ENCODE peak calls at places on chromosomes 11 and 22, in four cellular contexts. One of them, this sample, is unnamed.

GRCh38 chr11:18731949-18732821 is 6.2 kb upstream of the IGSF22 start:
- DNase-seq in neuronal stem cell: peak
- DNase-seq in mesenchymal stem cell: peak
- DNase-seq in H9: peak
- DNase-seq in this sample: peak

GRCh38 chr22:17972385-17973181 is 51.8 kb downstream of the MICAL3 start:
- DNase-seq in neuronal stem cell: no peak
- DNase-seq in mesenchymal stem cell: peak
- DNase-seq in H9: no peak
- DNase-seq in this sample: peak

GRCh38 chr22:44693756-44694155 is 8.2 kb upstream of the PRR5 start:
- DNase-seq in mesenchymal stem cell: no peak
- DNase-seq in H9: no peak
- DNase-seq in neuronal stem cell: no peak
- DNase-seq in this sample: no peak

GRCh38 chr22:28115426-28115825 is 196.4 kb upstream of the PITPNB start:
- DNase-seq in neuronal stem cell: no peak
- DNase-seq in mesenchymal stem cell: no peak
- DNase-seq in H9: no peak
- DNase-seq in this sample: no peak

GRCh38 chr11:74966651-74967050 is 17.6 kb downstream of the SPCS2 start:
- DNase-seq in H9: no peak
- DNase-seq in mesenchymal stem cell: no peak
- DNase-seq in neuronal stem cell: no peak
- DNase-seq in this sample: no peak

GRCh38 chr11:58576792-58577440 is 1.3 kb upstream of the LPXN start:
- DNase-seq in mesenchymal stem cell: peak
- DNase-seq in H9: no peak
- DNase-seq in neuronal stem cell: no peak
- DNase-seq in this sample: peak

GRCh38 chr22:46791201-46791731 is 28.8 kb downstream of the TBC1D22A start:
- DNase-seq in H9: no peak
- DNase-seq in mesenchymal stem cell: peak
- DNase-seq in neuronal stem cell: no peak
- DNase-seq in this sample: peak

GRCh38 chr22:40939202-40939601 is 12.0 kb upstream of the RBX1 start:
- DNase-seq in H9: no peak
- DNase-seq in mesenchymal stem cell: no peak
- DNase-seq in neuronal stem cell: no peak
- DNase-seq in this sample: no peak

GRCh38 chr11:134252539-134253188 is 488 bp downstream of the THYN1 start:
- DNase-seq in mesenchymal stem cell: no peak
- DNase-seq in H9: peak
- DNase-seq in neuronal stem cell: peak
- DNase-seq in this sample: peak

GRCh38 chr22:39900306-39901227 is at the start of gene GRAP2:
- DNase-seq in H9: no peak
- DNase-seq in neuronal stem cell: no peak
- DNase-seq in mesenchymal stem cell: no peak
- DNase-seq in this sample: no peak

GRCh38 chr22:36284171-36284571 is 31.2 kb downstream of the APOL1 start:
- DNase-seq in neuronal stem cell: no peak
- DNase-seq in mesenchymal stem cell: no peak
- DNase-seq in H9: no peak
- DNase-seq in this sample: no peak

GRCh38 chr22:50310209-50310722 is 2.8 kb upstream of the PLXNB2 start:
- DNase-seq in neuronal stem cell: no peak
- DNase-seq in mesenchymal stem cell: no peak
- DNase-seq in H9: no peak
- DNase-seq in this sample: no peak

GRCh38 chr11:14954581-14954980 is 17.6 kb downstream of the CALCA start:
- DNase-seq in mesenchymal stem cell: no peak
- DNase-seq in neuronal stem cell: no peak
- DNase-seq in H9: no peak
- DNase-seq in this sample: no peak

GRCh38 chr11:70073881-70074371 is 4.2 kb upstream of the ANO1 start:
- DNase-seq in mesenchymal stem cell: peak
- DNase-seq in neuronal stem cell: no peak
- DNase-seq in H9: peak
- DNase-seq in this sample: peak

GRCh38 chr11:64763804-64764611 is 4.2 kb upstream of the PYGM start:
- DNase-seq in mesenchymal stem cell: no peak
- DNase-seq in H9: no peak
- DNase-seq in neuronal stem cell: no peak
- DNase-seq in this sample: no peak
- H2BK120ac ChIP-seq in mesenchymal stem cell: no peak
- H2BK120ac ChIP-seq in H9: no peak
- H2BK120ac ChIP-seq in neuronal stem cell: no peak
- H2BK120ac ChIP-seq in this sample: no peak

DNA sequence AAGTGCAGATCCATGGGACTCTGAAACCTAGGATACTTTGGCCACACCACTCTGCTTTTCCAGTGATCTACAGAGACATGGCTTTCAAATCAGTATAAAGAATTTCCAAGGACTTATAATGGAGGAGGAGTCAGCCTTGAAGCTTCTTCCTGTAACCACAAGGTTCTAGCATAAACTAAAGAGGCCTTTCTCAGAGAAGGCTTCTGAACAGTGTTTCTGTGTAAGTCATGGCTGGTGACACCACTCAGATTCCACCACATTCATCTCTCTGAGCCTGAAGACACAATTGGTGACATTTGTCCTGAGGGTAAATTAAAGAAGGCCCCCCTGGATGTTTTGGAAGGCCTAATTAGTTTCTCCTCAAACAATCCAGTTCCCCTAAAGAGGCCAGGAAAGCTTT is 29.0 kb upstream of the ADORA2A start:
- DNase-seq in H9: no peak
- DNase-seq in neuronal stem cell: no peak
- DNase-seq in mesenchymal stem cell: peak
- DNase-seq in this sample: peak
- H3K23ac ChIP-seq in H9: no peak
- H3K23ac ChIP-seq in neuronal stem cell: no peak
- H3K23ac ChIP-seq in mesenchymal stem cell: no peak
- H3K23ac ChIP-seq in this sample: peak

DNA sequence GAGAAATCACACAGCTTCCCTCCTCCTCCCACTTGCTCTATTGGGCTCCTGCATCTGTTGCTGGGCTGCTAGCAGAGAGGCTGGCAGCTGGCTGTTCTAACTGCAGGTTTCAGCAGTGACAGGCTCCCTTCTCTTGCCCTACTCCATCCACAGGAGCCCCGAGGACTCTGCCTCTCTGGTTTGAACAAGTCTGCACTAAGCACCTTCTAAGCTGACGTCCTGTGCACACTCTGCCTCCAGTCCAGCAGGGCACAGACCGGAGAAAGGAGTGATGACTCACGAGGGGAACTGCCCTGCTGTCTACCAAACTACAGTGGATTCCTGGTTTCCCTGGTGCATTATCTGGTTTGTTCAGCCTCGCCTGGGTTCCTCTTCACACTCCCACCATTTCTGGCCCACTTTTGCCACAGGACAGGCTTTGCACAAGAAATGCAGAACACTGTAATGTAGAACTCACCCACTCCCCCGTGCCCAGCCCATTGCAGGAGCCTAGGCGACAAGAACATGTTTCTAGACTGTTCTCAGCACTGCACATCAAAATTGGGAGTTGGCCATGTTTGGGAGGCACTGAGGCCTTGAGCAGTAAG is 26.0 kb downstream of the IL10RA start:
- DNase-seq in neuronal stem cell: no peak
- DNase-seq in mesenchymal stem cell: peak
- DNase-seq in H9: no peak
- DNase-seq in this sample: peak
- H2BK120ac ChIP-seq in neuronal stem cell: no peak
- H2BK120ac ChIP-seq in mesenchymal stem cell: no peak
- H2BK120ac ChIP-seq in H9: no peak
- H2BK120ac ChIP-seq in this sample: no peak

DNA sequence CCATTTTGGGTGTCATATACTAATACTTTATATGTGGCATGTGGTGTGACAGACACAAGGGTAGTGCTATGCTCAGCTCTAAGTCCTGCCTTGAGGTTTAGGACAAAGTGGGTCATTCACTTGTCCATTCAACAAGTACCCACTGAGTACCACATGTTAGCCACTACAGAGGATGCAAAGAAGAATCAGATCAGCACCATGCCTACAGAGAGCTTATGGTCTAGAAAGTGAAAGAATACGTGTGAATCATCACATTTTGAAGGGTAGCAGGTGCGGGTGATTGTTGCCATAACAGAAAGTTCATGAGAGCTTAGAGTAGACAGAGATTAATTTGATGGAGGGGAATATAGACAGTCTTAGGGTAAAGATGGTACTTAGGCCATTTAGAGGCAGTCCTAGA is 18.3 kb downstream of the CLMP start:
- DNase-seq in mesenchymal stem cell: no peak
- DNase-seq in H9: no peak
- DNase-seq in neuronal stem cell: no peak
- DNase-seq in this sample: no peak
- H3K23ac ChIP-seq in mesenchymal stem cell: no peak
- H3K23ac ChIP-seq in H9: no peak
- H3K23ac ChIP-seq in neuronal stem cell: no peak
- H3K23ac ChIP-seq in this sample: peak

GRCh38 chr11:129896062-129896461 is 684 bp upstream of the NFRKB start:
- DNase-seq in neuronal stem cell: no peak
- DNase-seq in mesenchymal stem cell: no peak
- DNase-seq in H9: no peak
- DNase-seq in this sample: no peak

GRCh38 chr11:129895126-129896041 is at the start of gene NFRKB:
- DNase-seq in neuronal stem cell: peak
- DNase-seq in mesenchymal stem cell: peak
- DNase-seq in H9: peak
- DNase-seq in this sample: peak

DNA sequence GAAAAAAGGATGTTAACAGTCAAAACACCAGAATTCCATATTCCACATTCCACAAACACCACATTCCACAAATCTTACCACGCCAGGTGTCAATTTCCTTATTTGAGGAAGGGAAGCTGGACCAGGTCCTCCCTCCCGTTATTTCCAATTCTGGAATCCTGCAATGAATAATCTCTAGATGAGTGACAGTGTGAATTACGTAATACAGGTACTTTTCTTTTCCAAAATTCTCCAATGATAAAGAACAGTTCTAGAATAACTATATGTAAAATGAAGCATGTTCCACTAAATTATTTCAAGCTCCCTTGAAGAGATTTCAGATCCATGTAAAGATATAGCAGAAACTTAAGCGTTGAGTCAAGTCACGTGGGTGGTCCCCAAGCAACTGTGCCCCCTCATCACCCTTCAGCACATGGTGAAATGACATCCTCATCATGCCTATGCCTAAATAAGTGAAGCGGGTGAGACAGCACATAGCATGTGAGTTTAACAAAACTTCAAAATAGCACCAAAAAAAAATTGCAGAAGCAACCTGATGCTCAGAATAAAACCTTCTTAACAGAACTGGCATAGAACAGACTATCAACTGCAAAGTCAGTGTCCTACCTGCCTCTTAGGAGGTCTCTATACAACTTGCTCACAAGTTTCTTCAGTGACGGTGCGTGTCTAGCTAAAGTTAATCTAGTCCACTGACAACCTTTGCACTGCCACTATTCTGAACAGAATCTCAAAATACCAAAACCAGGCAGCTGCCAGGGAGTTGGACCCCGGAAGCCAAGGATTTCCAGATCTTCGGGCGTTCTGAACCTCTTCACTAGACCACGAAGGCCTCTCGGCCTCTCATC is 875 bp downstream of the NFRKB start:
- DNase-seq in mesenchymal stem cell: peak
- DNase-seq in neuronal stem cell: no peak
- DNase-seq in H9: no peak
- DNase-seq in this sample: peak
- H2BK120ac ChIP-seq in mesenchymal stem cell: no peak
- H2BK120ac ChIP-seq in neuronal stem cell: no peak
- H2BK120ac ChIP-seq in H9: no peak
- H2BK120ac ChIP-seq in this sample: no peak

This sample was measured in IMR-90.